ENCODE peak calls at places on chromosomes 13 and 19, in five cellular contexts. O is GM12892, A is NCI-H524, P is HT-29, H is cardiac fibroblast. L is an unnamed sample.

GRCh38 chr13:73984949-73985691 is 149.1 kb downstream of the KLF12 start:
- DNase-seq in O (no peak), A (no peak), P (no peak), H (peak; percentile 54), L (no peak)

GRCh38 chr19:2338055-2338615 is 9.7 kb downstream of the SPPL2B start:
- DNase-seq in O (no peak), A (no peak), P (no peak), H (no peak), L (no peak)

GRCh38 chr13:35649162-35649561 is 172.7 kb upstream of the MAB21L1 start:
- DNase-seq in O (no peak), A (no peak), P (no peak), H (peak; percentile 13), L (no peak)

GRCh38 chr13:91904597-91904996 is 506.2 kb downstream of the GPC5 start:
- DNase-seq in O (no peak), A (no peak), P (no peak), H (no peak), L (no peak)

GRCh38 chr13:23466144-23467002 is 32.9 kb upstream of the SACS start:
- DNase-seq in O (peak; percentile 46), A (peak; percentile 93), P (peak; percentile 61), H (peak; percentile 84), L (peak; percentile 91)

GRCh38 chr13:49419292-49419691 is 24.6 kb downstream of the CAB39L start:
- DNase-seq in O (no peak), A (no peak), P (no peak), H (peak; percentile 6), L (no peak)

GRCh38 chr13:25214371-25215252 is 42.5 kb upstream of the AMER2 start:
- DNase-seq in O (no peak), A (no peak), P (no peak), H (peak; percentile 22), L (peak; percentile 66)

GRCh38 chr19:29769997-29770396 is 41.8 kb upstream of the CCNE1 start:
- DNase-seq in O (no peak), A (no peak), P (no peak), H (no peak), L (no peak)

GRCh38 chr13:45545686-45546409 is 69.7 kb downstream of the ERICH6B start:
- DNase-seq in O (no peak), A (no peak), P (no peak), H (no peak), L (no peak)

GRCh38 chr13:97234742-97235141 is 12.6 kb downstream of the MBNL2 start:
- DNase-seq in O (no peak), A (no peak), P (peak; percentile 94), H (no peak), L (no peak)

GRCh38 chr19:6767081-6767356 is 216 bp downstream of the SH2D3A start:
- DNase-seq in O (no peak), A (no peak), P (no peak), H (no peak), L (no peak)

GRCh38 chr19:31257025-31257424 is 92.2 kb downstream of the TSHZ3 start:
- DNase-seq in O (no peak), A (no peak), P (no peak), H (no peak), L (no peak)

GRCh38 chr19:39372047-39372802 is 18.7 kb downstream of the PAF1 start:
- DNase-seq in O (no peak), A (no peak), P (no peak), H (peak; percentile 99), L (peak; percentile 97)

GRCh38 chr19:7337380-7338194 is 11.2 kb upstream of the ARHGEF18 start:
- DNase-seq in O (peak; percentile 45), A (no peak), P (no peak), H (no peak), L (no peak)

GRCh38 chr19:3508771-3509535 is 2.8 kb downstream of the FZR1 start:
- DNase-seq in O (no peak), A (no peak), P (no peak), H (no peak), L (peak; percentile 55)

GRCh38 chr13:44396295-44396962 is 22.8 kb downstream of the SERP2 start:
- DNase-seq in O (no peak), A (no peak), P (no peak), H (no peak), L (no peak)

GRCh38 chr13:27789495-27790303 is 2.6 kb upstream of the GSX1 start:
- DNase-seq in O (no peak), A (peak; percentile 28), P (no peak), H (no peak), L (no peak)

GRCh38 chr13:44451109-44451508 is 77.5 kb downstream of the SERP2 start:
- DNase-seq in O (no peak), A (no peak), P (no peak), H (no peak), L (no peak)